ENCODE peak calls at places on chromosomes 11 and 22, in eight cellular contexts. T, Z, J, W, S, I, O and G are unnamed samples.

GRCh38 chr11:125224391-125225015 is 60.0 kb downstream of the PKNOX2 start:
- DNase-seq in I (peak), T (no peak), W (no peak), J (no peak), Z (no peak), O (no peak), S (peak), G (peak)

GRCh38 chr22:23179381-23180294 is 671 bp upstream of the BCR start:
- DNase-seq in T (no peak), J (no peak), W (no peak), S (no peak), O (no peak), Z (no peak), I (no peak), G (peak)

GRCh38 chr22:47057916-47058585 is 295.6 kb downstream of the TBC1D22A start:
- DNase-seq in W (no peak), T (no peak), O (no peak), I (no peak), S (no peak), Z (no peak), J (no peak), G (no peak)

GRCh38 chr11:46149342-46149741 is 28.1 kb upstream of the PHF21A start:
- DNase-seq in I (no peak), J (no peak), O (no peak), T (no peak), S (no peak), Z (no peak), W (no peak), G (no peak)

GRCh38 chr11:72411623-72412532 is 22.5 kb downstream of the CLPB start:
- DNase-seq in Z (no peak), J (no peak), W (no peak), I (no peak), S (peak), O (no peak), T (peak), G (no peak)

GRCh38 chr11:1581976-1582375 is 3.1 kb downstream of the KRTAP5-1 start:
- DNase-seq in Z (no peak), W (no peak), I (no peak), S (no peak), O (no peak), T (no peak), J (no peak), G (no peak)

GRCh38 chr11:134539285-134539684 is 127.2 kb upstream of the B3GAT1 start:
- DNase-seq in O (no peak), T (no peak), S (no peak), I (no peak), Z (no peak), W (no peak), J (no peak), G (no peak)

GRCh38 chr11:20160425-20161229 is at the start of gene DBX1:
- DNase-seq in J (no peak), T (no peak), O (no peak), I (no peak), Z (no peak), S (no peak), W (no peak), G (no peak)

GRCh38 chr22:41458161-41458728 is 10.2 kb downstream of the PHF5A start:
- DNase-seq in O (no peak), I (no peak), T (no peak), Z (no peak), W (no peak), S (no peak), J (no peak), G (no peak)

GRCh38 chr11:100925935-100926334 is 203.7 kb downstream of the PGR start:
- DNase-seq in J (no peak), T (no peak), W (no peak), Z (no peak), I (peak), S (peak), O (peak), G (peak)